ENCODE peak calls at places on chromosomes 6 and 20, in seven cellular contexts. L is fibroblast of the aortic adventitia; W is OCI-LY7; X is left ventricle myocardium inferior; Y is CD8-positive, alpha-beta memory T cell; Q is astrocyte of the spinal cord; I is upper lobe of right lung. T is an unnamed sample.

GRCh38 chr6:90087103-90087833 is 193.0 kb downstream of the GJA10 start:
- DNase-seq in L (peak), W (no peak), X (no peak), Y (no peak), Q (no peak), I (no peak), T (peak)

GRCh38 chr6:81575446-81575845 is 177.0 kb downstream of the TENT5A start:
- DNase-seq in L (no peak), W (no peak), X (no peak), Y (no peak), Q (peak), I (no peak), T (no peak)

GRCh38 chr6:4358414-4359107 is 223.2 kb upstream of the ECI2 start:
- DNase-seq in L (peak), W (no peak), X (peak), Y (no peak), Q (peak), I (peak), T (peak)

GRCh38 chr6:84554069-84554468 is 210.3 kb downstream of the TBX18 start:
- DNase-seq in L (peak), W (no peak), X (no peak), Y (no peak), Q (no peak), I (no peak), T (no peak)

GRCh38 chr20:58482416-58482815 is 32.8 kb downstream of the APCDD1L start:
- DNase-seq in L (no peak), W (no peak), X (no peak), Y (no peak), Q (peak), I (no peak), T (no peak)

GRCh38 chr6:90328004-90328403 is 31.4 kb upstream of the BACH2 start:
- DNase-seq in L (no peak), W (no peak), X (no peak), Y (no peak), Q (peak), I (no peak), T (peak)

GRCh38 chr6:36660771-36661471 is 17.6 kb upstream of the CDKN1A start:
- DNase-seq in L (no peak), W (no peak), X (peak), Y (no peak), Q (no peak), I (peak), T (no peak)

GRCh38 chr20:343107-343506 is 3.8 kb upstream of the NRSN2 start:
- DNase-seq in L (no peak), W (no peak), X (no peak), Y (no peak), Q (no peak), I (no peak), T (no peak)

GRCh38 chr6:159259726-159260125 is 90.5 kb downstream of the FNDC1 start:
- DNase-seq in L (no peak), W (no peak), X (no peak), Y (no peak), Q (no peak), I (no peak), T (no peak)
- H3K4me3 ChIP-seq in L (no peak), W (no peak), X (no peak), Y (no peak), Q (no peak), I (no peak), T (no peak)

GRCh38 chr20:31967830-31968249 is at the start of gene XKR7:
- DNase-seq in L (no peak), W (no peak), X (no peak), Y (no peak), Q (no peak), I (no peak), T (no peak)
- H3K4me3 ChIP-seq in L (no peak), W (no peak), X (peak), Y (no peak), Q (no peak), I (peak), T (peak)

DNA sequence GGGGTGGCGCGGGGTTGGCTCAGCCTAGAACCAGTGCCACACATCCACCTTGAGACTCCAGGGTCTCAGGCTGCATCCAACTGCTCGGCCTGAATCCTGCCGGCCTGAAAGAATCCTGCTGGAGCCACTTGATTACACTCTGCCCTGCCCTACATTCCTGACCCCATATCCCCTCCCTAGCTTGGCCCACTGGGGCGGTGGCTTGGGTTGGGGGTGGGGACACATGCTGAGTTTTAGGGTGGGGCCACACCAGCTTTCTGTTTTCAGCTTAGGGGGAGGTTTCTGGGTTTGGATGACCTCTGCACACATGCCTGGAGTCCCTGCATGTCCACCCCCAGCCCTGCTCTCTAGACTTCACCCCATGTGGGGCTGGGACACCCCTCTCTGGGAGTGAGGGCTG is 6.8 kb downstream of the ITPR3 start:
- DNase-seq in L (no peak), W (no peak), X (no peak), Y (no peak), Q (no peak), I (no peak), T (no peak)
- H3K4me3 ChIP-seq in L (no peak), W (peak), X (no peak), Y (no peak), Q (no peak), I (no peak), T (no peak)

GRCh38 chr20:62352402-62353288 is 14.5 kb downstream of the LAMA5 start:
- DNase-seq in L (no peak), W (no peak), X (peak), Y (no peak), Q (peak), I (no peak), T (no peak)
- H3K4me3 ChIP-seq in L (no peak), W (no peak), X (peak), Y (no peak), Q (no peak), I (no peak), T (no peak)

DNA sequence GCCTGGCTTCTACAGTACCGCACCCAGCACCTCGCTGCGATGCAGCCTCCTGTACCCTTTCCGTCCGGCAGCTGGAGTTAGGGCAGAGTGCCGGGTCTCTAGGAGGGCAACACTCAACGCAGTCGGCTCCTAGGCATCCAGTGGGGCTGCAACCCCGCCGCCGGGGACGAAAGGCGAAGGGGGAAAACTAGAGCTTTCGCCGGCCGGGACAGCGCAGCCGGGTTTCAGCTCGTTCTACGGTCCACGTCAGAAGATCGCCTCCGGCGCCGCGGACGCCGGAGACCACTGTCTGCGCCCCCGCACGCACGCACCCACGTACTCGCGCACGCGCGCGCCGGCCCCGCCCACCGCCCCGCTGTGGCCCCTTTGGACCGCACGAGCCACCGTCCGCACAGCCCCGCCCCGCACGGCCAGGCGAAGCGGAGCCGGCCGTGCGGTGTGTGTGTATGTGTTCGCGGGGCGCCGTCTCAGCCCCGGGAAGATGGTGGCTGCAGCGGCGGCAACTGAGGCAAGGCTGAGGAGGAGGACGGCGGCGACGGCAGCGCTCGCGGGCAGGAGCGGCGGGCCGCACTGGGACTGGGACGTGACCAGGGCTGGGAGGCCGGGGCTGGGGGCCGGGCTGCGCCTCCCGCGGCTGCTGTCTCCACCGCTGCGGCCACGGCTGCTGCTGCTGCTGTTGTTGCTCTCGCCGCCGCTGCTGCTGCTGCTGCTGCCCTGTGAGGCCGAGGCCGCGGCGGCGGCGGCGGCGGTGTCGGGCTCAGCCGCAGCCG is at the start of gene ATRN:
- DNase-seq in L (peak), W (no peak), X (peak), Y (peak), Q (peak), I (peak), T (peak)
- H3K4me3 ChIP-seq in L (peak), W (peak), X (peak), Y (peak), Q (peak), I (peak), T (peak)

T was measured in skeletal muscle cell.